ENCODE peak calls at places on chromosomes 13 and 19, in four cellular contexts. M is tibial artery, Y is mucosa of descending colon, T is heart left ventricle. E is an unnamed sample.

GRCh38 chr19:16416574-16416973 is 55.2 kb downstream of the EPS15L1 start:
- DNase-seq in M (no peak), Y (no peak), T (no peak), E (no peak)

GRCh38 chr19:4557971-4558941 is 1.2 kb downstream of the SEMA6B start:
- DNase-seq in M (no peak), Y (no peak), T (no peak), E (peak)

GRCh38 chr19:31512403-31512970 is 163.3 kb upstream of the TSHZ3 start:
- DNase-seq in M (no peak), Y (no peak), T (no peak), E (no peak)

GRCh38 chr19:15374105-15374651 is 5.4 kb downstream of the AKAP8 start:
- DNase-seq in M (no peak), Y (peak), T (no peak), E (no peak)

GRCh38 chr19:2142173-2142829 is 9.1 kb downstream of the AP3D1 start:
- DNase-seq in M (no peak), Y (no peak), T (no peak), E (no peak)

GRCh38 chr13:114074671-114075315 is 57.6 kb downstream of the RASA3 start:
- DNase-seq in M (peak), Y (peak), T (peak), E (no peak)

GRCh38 chr13:52780092-52780491 is 40.5 kb upstream of the CNMD start:
- DNase-seq in M (no peak), Y (no peak), T (no peak), E (no peak)

GRCh38 chr13:104757712-104758111 is 1691.5 kb upstream of the SLC10A2 start:
- DNase-seq in M (no peak), Y (no peak), T (no peak), E (no peak)

GRCh38 chr13:105446197-105446596 is 1089.3 kb downstream of the EFNB2 start:
- DNase-seq in M (no peak), Y (no peak), T (no peak), E (no peak)

GRCh38 chr19:2554856-2555255 is 78.9 kb downstream of the GADD45B start:
- DNase-seq in M (peak), Y (peak), T (no peak), E (no peak)

GRCh38 chr19:42344336-42344893 is 19.0 kb downstream of the MEGF8 start:
- DNase-seq in M (no peak), Y (no peak), T (peak), E (no peak)

GRCh38 chr19:262125-262524 is 29.1 kb downstream of the PLPP2 start:
- DNase-seq in M (no peak), Y (no peak), T (no peak), E (no peak)

GRCh38 chr13:73810647-73811046 is 323.6 kb downstream of the KLF12 start:
- DNase-seq in M (no peak), Y (no peak), T (no peak), E (no peak)

GRCh38 chr19:5403968-5404640 is 51.1 kb upstream of the ZNRF4 start:
- DNase-seq in M (peak), Y (peak), T (peak), E (peak)

GRCh38 chr13:77898097-77898496 is 20.5 kb downstream of the EDNRB start:
- DNase-seq in M (no peak), Y (no peak), T (no peak), E (no peak)

GRCh38 chr13:32811297-32811800 is 204.9 kb upstream of the KL start:
- DNase-seq in M (no peak), Y (no peak), T (no peak), E (no peak)

GRCh38 chr19:1400281-1401137 is 833 bp downstream of the GAMT start:
- DNase-seq in M (peak), Y (no peak), T (peak), E (no peak)

GRCh38 chr19:2820112-2820702 is 539 bp downstream of the ZNF554 start:
- DNase-seq in M (no peak), Y (no peak), T (no peak), E (no peak)

GRCh38 chr19:12064266-12065099 is at the start of gene ZNF844:
- DNase-seq in M (peak), Y (peak), T (peak), E (no peak)

GRCh38 chr19:33350538-33351309 is 22.8 kb upstream of the CEBPG start:
- DNase-seq in M (peak), Y (no peak), T (no peak), E (no peak)

GRCh38 chr13:33697936-33698335 is 120.0 kb upstream of the RFC3 start:
- DNase-seq in M (no peak), Y (no peak), T (no peak), E (no peak)

GRCh38 chr13:77563110-77563509 is 27.6 kb downstream of the SCEL start:
- DNase-seq in M (no peak), Y (no peak), T (no peak), E (no peak)

GRCh38 chr19:45934551-45935230 is 20.1 kb upstream of the NANOS2 start:
- DNase-seq in M (no peak), Y (peak), T (no peak), E (no peak)

GRCh38 chr19:45927565-45928261 is 13.1 kb upstream of the NANOS2 start:
- DNase-seq in M (peak), Y (peak), T (peak), E (peak)

GRCh38 chr19:45929247-45929646 is 14.7 kb upstream of the NANOS2 start:
- DNase-seq in M (no peak), Y (no peak), T (no peak), E (no peak)

GRCh38 chr19:45933759-45934158 is 19.2 kb upstream of the NANOS2 start:
- DNase-seq in M (no peak), Y (peak), T (no peak), E (no peak)

GRCh38 chr19:45931055-45931454 is 16.5 kb upstream of the NANOS2 start:
- DNase-seq in M (no peak), Y (no peak), T (no peak), E (no peak)
- TF ChIP-seq CTCF in M (no peak), Y (no peak), T (peak), E (no peak)

DNA sequence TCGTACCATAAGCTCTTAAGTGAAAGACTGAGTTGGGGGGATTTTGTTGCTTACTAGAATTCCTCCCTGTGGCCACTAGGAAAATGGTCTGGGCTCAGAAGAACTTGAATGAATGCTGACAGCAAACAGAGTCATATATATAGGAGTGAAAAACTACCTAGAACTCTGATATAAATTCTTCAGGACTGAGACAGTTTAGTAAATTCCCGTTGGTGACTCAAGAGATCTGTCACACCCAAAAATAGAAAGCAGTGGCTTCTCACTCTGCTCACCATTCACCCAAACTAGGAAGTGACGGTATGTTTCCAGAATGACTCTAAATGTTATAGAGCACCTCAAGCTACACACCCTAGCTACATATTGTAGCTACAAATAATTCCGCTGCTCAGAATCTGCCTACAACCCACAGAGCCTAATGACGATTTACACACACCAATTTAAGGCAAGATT is 116.2 kb downstream of the TBC1D4 start:
- DNase-seq in M (no peak), Y (no peak), T (no peak), E (no peak)
- TF ChIP-seq CTCF in M (peak), Y (no peak), T (no peak), E (no peak)

GRCh38 chr19:49801966-49802661 is 11.0 kb downstream of the FUZ start:
- DNase-seq in M (peak), Y (peak), T (peak), E (no peak)
- TF ChIP-seq CTCF in M (peak), Y (no peak), T (peak), E (no peak)

GRCh38 chr13:24162604-24163003 is 2.1 kb downstream of the SPATA13 start:
- DNase-seq in M (no peak), Y (no peak), T (no peak), E (no peak)

GRCh38 chr13:24159362-24159761 is 1.2 kb upstream of the SPATA13 start:
- DNase-seq in M (no peak), Y (no peak), T (no peak), E (no peak)

GRCh38 chr13:24159921-24160324 is 597 bp upstream of the SPATA13 start:
- DNase-seq in M (no peak), Y (no peak), T (no peak), E (peak)

GRCh38 chr13:24161980-24162517 is 1.5 kb downstream of the SPATA13 start:
- DNase-seq in M (no peak), Y (peak), T (no peak), E (peak)

GRCh38 chr13:24161010-24161775 is 673 bp downstream of the SPATA13 start:
- DNase-seq in M (peak), Y (peak), T (no peak), E (peak)
- TF ChIP-seq CTCF in M (no peak), Y (no peak), T (no peak), E (no peak)

DNA sequence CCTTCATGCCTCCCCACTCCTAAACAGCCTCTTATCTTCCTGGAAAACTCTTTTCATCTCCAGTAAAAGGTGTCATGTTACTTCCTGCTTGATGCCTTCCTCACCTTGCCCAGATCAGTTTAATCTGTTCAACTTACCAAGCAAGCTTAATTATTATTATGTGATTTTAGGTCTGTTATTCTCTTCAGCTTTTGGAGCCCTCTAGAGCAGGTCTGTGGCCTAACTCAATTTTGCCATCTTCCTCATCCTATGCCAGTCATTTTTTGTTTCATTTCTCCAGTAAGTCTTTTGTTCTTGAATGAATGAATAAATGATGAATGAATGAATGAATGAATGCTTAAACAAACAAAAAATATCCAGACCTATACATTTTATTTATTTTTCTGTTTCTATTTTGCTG is 528.3 kb downstream of the DCT start:
- DNase-seq in M (no peak), Y (no peak), T (no peak), E (no peak)
- TF ChIP-seq CTCF in M (no peak), Y (no peak), T (peak), E (no peak)

DNA sequence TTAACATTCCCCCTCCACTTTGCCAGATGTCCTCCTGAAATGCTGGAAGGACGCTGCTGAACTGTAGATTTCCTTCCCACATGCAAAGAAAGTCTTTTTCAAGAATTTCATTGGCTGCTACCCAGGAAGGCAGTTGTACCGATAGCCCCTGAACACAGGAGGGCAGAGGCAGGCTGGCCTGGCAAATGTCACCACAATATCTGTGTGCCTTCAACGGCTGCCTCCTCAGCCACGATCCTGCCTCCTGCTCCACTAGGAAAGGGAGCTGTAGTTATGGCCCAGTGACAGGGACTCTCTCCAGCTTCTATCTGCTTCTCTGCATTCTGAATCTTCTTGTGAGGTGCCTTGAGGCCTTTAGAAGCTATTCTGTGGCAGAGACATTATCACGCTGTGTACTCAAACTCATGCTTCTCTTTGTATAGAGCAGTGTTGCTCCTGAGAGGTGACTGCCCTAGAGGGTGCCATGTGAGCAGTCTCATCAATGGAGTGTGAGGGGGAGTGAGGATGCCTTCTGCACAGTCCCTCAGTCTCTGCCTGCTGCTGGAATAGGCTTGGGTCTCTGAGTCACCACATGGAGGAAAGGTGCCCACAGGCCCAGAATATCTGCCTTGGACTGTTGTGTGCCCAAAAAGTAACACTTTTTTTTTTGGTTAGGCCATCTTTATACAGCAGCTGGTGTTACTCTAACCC is 279.8 kb downstream of the DNAJC15 start:
- DNase-seq in M (peak), Y (no peak), T (peak), E (peak)
- TF ChIP-seq CTCF in M (peak), Y (no peak), T (peak), E (no peak)

DNA sequence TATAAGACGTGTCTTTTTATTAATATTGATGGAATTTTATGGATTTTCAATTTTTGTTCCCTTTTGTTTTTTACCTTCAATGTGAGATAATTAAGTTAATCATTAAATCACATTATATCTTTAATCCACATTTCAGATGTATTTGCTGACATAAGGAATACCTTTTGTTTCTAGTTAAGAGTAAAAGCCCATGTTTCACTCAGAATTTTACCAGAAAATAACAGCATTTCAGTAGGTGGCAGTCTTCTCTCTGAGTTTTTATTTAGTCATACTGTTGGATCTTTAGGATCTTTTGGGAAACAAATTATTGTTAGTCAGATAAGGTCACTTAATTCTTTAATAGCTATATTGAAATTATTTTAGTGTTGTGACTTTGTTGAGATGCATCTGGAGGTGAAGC is 67.9 kb downstream of the NDFIP2 start:
- DNase-seq in M (no peak), Y (no peak), T (no peak), E (no peak)
- TF ChIP-seq CTCF in M (no peak), Y (no peak), T (peak), E (no peak)

DNA sequence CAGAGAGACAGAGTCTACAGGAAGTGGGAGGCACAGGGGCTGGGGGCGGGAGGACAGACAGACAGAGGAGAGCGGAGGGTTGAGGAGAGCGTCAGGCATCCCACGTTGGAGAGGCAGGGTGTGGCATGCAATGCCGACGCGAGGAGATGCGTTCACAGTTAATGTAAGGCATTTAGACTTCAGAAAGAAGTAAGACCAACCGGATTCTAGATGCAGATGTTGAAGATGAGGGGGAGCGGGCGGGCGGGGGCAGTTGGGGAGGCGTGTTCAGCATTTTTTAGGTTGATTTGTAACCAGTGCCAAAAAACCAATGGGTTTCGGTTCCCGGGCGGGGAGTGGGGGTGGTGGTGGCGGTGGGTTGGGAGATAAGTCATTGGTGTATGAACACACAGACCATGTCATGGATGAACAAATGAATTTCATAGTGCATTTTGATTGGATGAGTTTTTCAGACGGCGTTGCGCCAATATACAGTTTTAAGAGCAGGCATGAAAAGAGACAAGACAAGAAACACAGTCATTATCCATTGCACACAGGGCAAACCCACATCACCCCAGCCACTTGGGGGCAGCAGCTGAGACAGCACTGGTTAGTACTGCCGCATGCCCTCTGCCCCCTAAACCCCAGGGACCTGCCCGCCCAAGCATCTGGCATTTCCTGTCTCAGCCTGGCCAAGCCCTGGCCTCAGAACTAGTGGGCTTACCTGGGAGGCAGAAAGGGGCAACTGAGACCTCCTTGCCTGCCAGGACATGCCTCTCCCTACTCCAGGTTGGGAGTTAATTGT is 91.3 kb downstream of the IER2 start:
- DNase-seq in M (no peak), Y (no peak), T (no peak), E (peak)
- TF ChIP-seq CTCF in M (no peak), Y (no peak), T (no peak), E (no peak)

GRCh38 chr13:27448308-27448707 is 2.1 kb downstream of the MTIF3 start:
- DNase-seq in M (no peak), Y (no peak), T (no peak), E (no peak)

GRCh38 chr13:27449081-27449603 is 1.2 kb downstream of the MTIF3 start:
- DNase-seq in M (no peak), Y (no peak), T (no peak), E (no peak)

GRCh38 chr13:27450921-27451461 is 627 bp upstream of the MTIF3 start:
- DNase-seq in M (peak), Y (peak), T (peak), E (peak)

GRCh38 chr13:27446986-27447583 is 3.3 kb downstream of the MTIF3 start:
- DNase-seq in M (no peak), Y (no peak), T (no peak), E (no peak)

GRCh38 chr13:27449936-27450828 is at the start of gene MTIF3:
- DNase-seq in M (peak), Y (peak), T (peak), E (peak)
- TF ChIP-seq CTCF in M (no peak), Y (peak), T (no peak), E (no peak)

GRCh38 chr13:46010148-46010547 is 42.4 kb downstream of the ZC3H13 start:
- DNase-seq in M (no peak), Y (no peak), T (no peak), E (no peak)
- TF ChIP-seq CTCF in M (no peak), Y (no peak), T (peak), E (no peak)